ENCODE peak calls at places on chromosomes 2 and 18, in five cellular contexts. P, E, K, Y and W are unnamed samples.

GRCh38 chr2:36633470-36634092 is 35.6 kb upstream of the FEZ2 start:
- DNase-seq in E (no peak), Y (peak), K (no peak), P (no peak), W (no peak)

GRCh38 chr18:68414407-68414806 is 300.5 kb downstream of the TMX3 start:
- DNase-seq in Y (no peak), K (no peak), E (no peak), P (no peak), W (no peak)

GRCh38 chr2:231241755-231242507 is 43.5 kb downstream of the ARMC9 start:
- DNase-seq in Y (no peak), P (no peak), K (no peak), E (no peak), W (no peak)

GRCh38 chr2:230907361-230908093 is 17.5 kb downstream of the GPR55 start:
- DNase-seq in E (no peak), Y (no peak), P (peak), K (peak), W (peak)

GRCh38 chr2:9162841-9163240 is 43.8 kb upstream of the ASAP2 start:
- DNase-seq in E (no peak), P (no peak), Y (no peak), K (peak), W (no peak)

GRCh38 chr2:170276926-170277571 is 99.1 kb downstream of the MYO3B start:
- DNase-seq in P (no peak), E (no peak), Y (no peak), K (no peak), W (no peak)

GRCh38 chr2:64524604-64525322 is 635 bp downstream of the AFTPH start:
- DNase-seq in Y (peak), K (no peak), P (peak), E (peak), W (no peak)

GRCh38 chr18:27413495-27414401 is 228.6 kb upstream of the CHST9 start:
- DNase-seq in E (peak), K (no peak), Y (peak), P (no peak), W (no peak)

GRCh38 chr2:79100301-79100700 is 12.5 kb upstream of the REG1B start:
- DNase-seq in E (no peak), K (no peak), Y (no peak), P (no peak), W (peak)

GRCh38 chr2:11508279-11508678 is 25.6 kb upstream of the GREB1 start:
- DNase-seq in P (no peak), E (no peak), Y (no peak), K (no peak), W (no peak)

GRCh38 chr2:236991874-236992273 is 93.8 kb upstream of the COPS8 start:
- DNase-seq in P (no peak), E (no peak), K (no peak), Y (no peak), W (no peak)

GRCh38 chr2:43084699-43085091 is 141.7 kb downstream of the ZFP36L2 start:
- DNase-seq in Y (no peak), E (no peak), P (no peak), K (no peak), W (no peak)

GRCh38 chr18:56245856-56246575 is 392.4 kb downstream of the TXNL1 start:
- DNase-seq in E (no peak), K (no peak), P (no peak), Y (no peak), W (no peak)

GRCh38 chr2:30705711-30706533 is 101.3 kb downstream of the CAPN13 start:
- DNase-seq in K (no peak), P (no peak), E (no peak), Y (no peak), W (no peak)

GRCh38 chr2:79892123-79892522 is 379.3 kb downstream of the CTNNA2 start:
- DNase-seq in P (no peak), E (no peak), K (no peak), Y (no peak), W (no peak)

GRCh38 chr18:44117821-44118220 is 562.9 kb upstream of the SETBP1 start:
- DNase-seq in Y (no peak), K (no peak), P (no peak), E (no peak), W (no peak)

GRCh38 chr2:43387092-43388062 is 161.0 kb upstream of the ZFP36L2 start:
- DNase-seq in E (no peak), Y (no peak), K (no peak), P (no peak), W (no peak)

GRCh38 chr2:176079851-176080539 is 3.8 kb downstream of the EVX2 start:
- DNase-seq in K (no peak), E (peak), Y (peak), P (peak), W (no peak)

GRCh38 chr2:24739355-24740025 is 53.7 kb downstream of the PTRHD1 start:
- DNase-seq in Y (no peak), P (no peak), E (no peak), K (no peak), W (no peak)

GRCh38 chr2:241182126-241182525 is 6.4 kb upstream of the ANO7 start:
- DNase-seq in P (no peak), K (peak), E (no peak), Y (no peak), W (no peak)

GRCh38 chr2:12318427-12319057 is 398.2 kb upstream of the TRIB2 start:
- DNase-seq in E (peak), P (no peak), Y (peak), K (no peak), W (no peak)

GRCh38 chr2:122737429-122738077 is 982.1 kb downstream of the TSN start:
- DNase-seq in Y (peak), E (no peak), P (no peak), K (no peak), W (no peak)

GRCh38 chr2:205925373-205926337 is 160.3 kb downstream of the INO80D start:
- DNase-seq in E (peak), Y (peak), P (peak), K (peak), W (peak)

GRCh38 chr2:233058717-233059546 is 1.2 kb upstream of the INPP5D start:
- DNase-seq in K (peak), E (no peak), Y (no peak), P (no peak), W (no peak)

GRCh38 chr2:158125756-158126498 is 24.3 kb downstream of the UPP2 start:
- DNase-seq in P (no peak), K (no peak), Y (no peak), E (no peak), W (no peak)